ENCODE peak calls at places on chromosomes 13 and 19, in five cellular contexts. F is D721Med, T is thoracic aorta, V is GM13977, X is cardiac muscle cell. C is an unnamed sample.

GRCh38 chr13:78709028-78709427 is 50.1 kb upstream of the OBI1 start:
- DNase-seq in F (no peak), T (no peak), V (no peak), X (no peak), C (no peak)

GRCh38 chr19:41367848-41368301 is 3.9 kb upstream of the B9D2 start:
- DNase-seq in F (no peak), T (no peak), V (no peak), X (no peak), C (no peak)

GRCh38 chr19:2270572-2271515 is 11.1 kb downstream of the PEAK3 start:
- DNase-seq in F (no peak), T (peak; percentile 33), V (peak; percentile 91), X (peak; percentile 56), C (peak; percentile 86)

GRCh38 chr19:28869459-28869858 is 343.5 kb downstream of the UQCRFS1 start:
- DNase-seq in F (no peak), T (no peak), V (no peak), X (no peak), C (no peak)

GRCh38 chr19:4154571-4155312 is 1.3 kb downstream of the CREB3L3 start:
- DNase-seq in F (no peak), T (no peak), V (no peak), X (no peak), C (no peak)

GRCh38 chr19:16062789-16063188 is 13.5 kb upstream of the TPM4 start:
- DNase-seq in F (no peak), T (no peak), V (peak; percentile 66), X (peak; percentile 41), C (peak; percentile 67)

GRCh38 chr13:47628666-47629065 is 372.4 kb downstream of the SUCLA2 start:
- DNase-seq in F (no peak), T (no peak), V (no peak), X (no peak), C (no peak)

GRCh38 chr19:31408460-31409124 is 59.4 kb upstream of the TSHZ3 start:
- DNase-seq in F (no peak), T (no peak), V (no peak), X (no peak), C (no peak)

GRCh38 chr19:53892981-53893325 is 11.0 kb downstream of the PRKCG start:
- DNase-seq in F (no peak), T (no peak), V (no peak), X (no peak), C (no peak)

GRCh38 chr13:20713751-20714150 is 10.3 kb downstream of the IL17D start:
- DNase-seq in F (no peak), T (no peak), V (peak; percentile 11), X (no peak), C (no peak)

GRCh38 chr19:55369651-55370304 is 485 bp downstream of the IL11 start:
- DNase-seq in F (peak; percentile 93), T (no peak), V (peak; percentile 84), X (peak; percentile 48), C (peak; percentile 71)

GRCh38 chr13:39509616-39510015 is 93.4 kb downstream of the LHFPL6 start:
- DNase-seq in F (no peak), T (no peak), V (no peak), X (no peak), C (no peak)

GRCh38 chr19:27974082-27974513 is 1238.9 kb downstream of the UQCRFS1 start:
- DNase-seq in F (no peak), T (no peak), V (no peak), X (peak; percentile 63), C (no peak)

GRCh38 chr13:73451120-73452029 is 392.6 kb downstream of the KLF5 start:
- DNase-seq in F (no peak), T (no peak), V (no peak), X (no peak), C (no peak)

GRCh38 chr13:109989155-109989554 is 202.8 kb upstream of the IRS2 start:
- DNase-seq in F (no peak), T (no peak), V (no peak), X (no peak), C (no peak)

GRCh38 chr13:76516013-76516412 is 370.2 kb downstream of the KCTD12 start:
- DNase-seq in F (no peak), T (no peak), V (no peak), X (no peak), C (no peak)

GRCh38 chr13:112689498-112690241 is at the start of gene ATP11A:
- DNase-seq in F (peak; percentile 93), T (peak; percentile 65), V (peak; percentile 99), X (peak; percentile 96), C (peak; percentile 96)
- TF ChIP-seq CTCF in F (no peak), T (no peak), V (peak; percentile 21), X (no peak), C (no peak)

DNA sequence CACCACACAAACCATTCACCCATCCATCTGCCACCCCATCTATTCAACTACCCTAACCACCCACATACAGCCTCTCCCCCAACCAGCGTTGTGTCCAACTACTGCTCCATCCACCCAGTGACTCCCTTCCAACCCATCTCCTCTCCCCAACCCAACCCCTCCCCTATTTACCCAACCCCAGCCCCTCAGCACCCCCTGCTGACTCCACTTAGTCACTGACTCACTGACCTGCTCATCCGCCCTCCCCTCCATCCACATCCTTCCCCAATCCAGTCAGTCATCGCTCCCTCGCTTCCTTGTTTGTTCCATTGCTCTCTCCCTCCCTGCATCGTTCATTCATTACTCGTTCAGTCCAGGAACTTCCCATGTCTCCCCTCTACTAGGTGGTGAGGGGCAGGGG is 39.2 kb downstream of the KCNC3 start:
- DNase-seq in F (no peak), T (no peak), V (no peak), X (no peak), C (no peak)
- TF ChIP-seq CTCF in F (no peak), T (no peak), V (no peak), X (no peak), C (no peak)

DNA sequence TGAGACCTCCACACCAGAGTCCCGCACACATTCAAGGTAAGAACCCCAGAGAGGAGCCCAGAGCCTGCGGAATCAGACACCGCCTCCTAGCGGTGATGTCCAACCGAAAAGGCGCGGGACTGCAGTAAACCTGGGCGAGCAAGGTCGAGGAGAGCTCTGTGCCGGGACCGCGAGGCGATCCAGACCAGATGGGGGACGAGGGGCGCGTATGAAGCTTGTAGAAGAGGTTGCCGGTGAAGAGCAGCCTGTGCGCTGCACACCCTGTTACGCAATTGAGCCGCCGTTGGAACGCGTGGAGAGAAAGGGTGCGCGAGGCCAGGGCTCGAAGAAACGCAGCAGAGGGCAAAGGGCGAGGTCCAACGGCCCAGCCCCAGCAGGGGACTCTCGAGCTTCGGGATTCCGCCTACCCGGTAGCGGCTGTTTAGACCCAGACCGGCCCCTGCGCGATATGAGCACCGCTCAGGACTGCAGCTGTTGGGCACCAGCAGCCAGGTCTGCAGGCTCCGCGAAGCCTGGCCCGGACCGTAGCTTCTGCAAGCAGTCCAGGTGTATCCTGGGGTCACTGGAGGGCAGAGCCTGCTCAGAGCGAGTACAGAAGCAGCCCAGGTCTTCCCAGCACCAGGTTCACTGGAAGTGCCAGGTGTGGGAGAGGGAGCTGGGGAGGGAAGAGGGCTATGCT is 65.9 kb upstream of the ZNF599 start:
- DNase-seq in F (no peak), T (no peak), V (no peak), X (peak; percentile 55), C (no peak)
- TF ChIP-seq CTCF in F (peak; percentile 41), T (no peak), V (no peak), X (peak; percentile 48), C (no peak)

DNA sequence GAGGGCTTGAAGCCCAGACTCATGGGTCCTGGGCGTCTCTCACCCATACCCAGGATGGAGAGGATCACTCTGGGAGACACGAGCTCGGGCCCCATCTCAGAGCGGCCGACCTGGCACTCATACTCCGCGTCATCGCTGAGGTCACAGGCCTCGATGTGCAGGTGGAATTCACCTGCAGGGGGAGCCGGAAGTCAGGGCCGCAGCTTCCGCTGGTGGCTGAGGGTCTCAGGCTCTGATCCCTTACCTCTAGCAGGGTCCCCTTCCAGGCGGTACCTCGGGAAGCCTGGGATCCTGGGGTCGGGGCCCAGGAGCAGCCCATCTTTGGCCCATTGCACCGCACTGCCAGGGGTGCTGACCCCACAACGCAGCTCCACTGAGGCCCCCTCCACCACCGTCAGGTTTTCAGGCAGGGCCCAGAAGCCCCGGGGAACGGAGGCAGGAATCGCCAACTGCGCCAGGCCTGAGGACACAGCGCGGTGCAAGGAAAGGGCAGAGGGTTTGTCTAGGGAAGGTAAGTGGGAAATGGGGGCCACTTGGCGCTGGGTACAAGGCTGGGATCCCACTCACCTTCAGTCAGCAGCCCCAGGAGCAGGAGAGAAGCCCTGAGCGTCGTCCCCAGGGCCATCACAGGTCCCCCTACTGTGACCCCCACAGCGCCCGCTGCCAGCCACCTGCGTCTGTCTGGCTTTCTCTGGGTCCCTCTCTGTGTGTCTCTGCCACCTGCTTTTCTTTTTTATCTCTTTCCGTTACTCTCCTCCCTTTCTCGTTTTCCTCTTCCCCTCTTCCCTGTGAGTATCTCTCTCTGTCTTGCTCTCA is 883 bp downstream of the NPHS1 start:
- DNase-seq in F (no peak), T (no peak), V (no peak), X (peak; percentile 56), C (no peak)
- TF ChIP-seq CTCF in F (peak; percentile 25), T (no peak), V (peak; percentile 8), X (peak; percentile 2), C (no peak)